ENCODE peak calls at places on chromosomes 2 and 18, in eight cellular contexts. U is GM12865, V is pancreas, A is IMR-90, R is A673, K is A549, D is Calu3, Z is tibial nerve. X is an unnamed sample.

GRCh38 chr2:223416826-223417610 is 185.1 kb downstream of the SCG2 start:
- DNase-seq in U (no peak), V (no peak), A (no peak), R (peak; percentile 10), K (no peak), D (no peak), Z (no peak), X (no peak)

GRCh38 chr2:226337941-226338605 is 461.5 kb downstream of the IRS1 start:
- DNase-seq in U (no peak), V (no peak), A (peak; percentile 57), R (no peak), K (no peak), D (no peak), Z (no peak), X (no peak)

GRCh38 chr18:60090170-60090569 is 190.4 kb downstream of the PMAIP1 start:
- DNase-seq in U (peak; percentile 11), V (no peak), A (no peak), R (peak; percentile 23), K (no peak), D (no peak), Z (no peak), X (no peak)

GRCh38 chr18:67282796-67283195 is 233.7 kb downstream of the DSEL start:
- DNase-seq in U (no peak), V (no peak), A (peak; percentile 11), R (no peak), K (no peak), D (no peak), Z (no peak), X (no peak)

GRCh38 chr2:26521054-26521912 is 43.4 kb upstream of the OTOF start:
- DNase-seq in U (peak; percentile 31), V (no peak), A (no peak), R (peak; percentile 43), K (peak; percentile 83), D (peak; percentile 67), Z (no peak), X (peak; percentile 27)

GRCh38 chr18:27954226-27954625 is 222.7 kb downstream of the CDH2 start:
- DNase-seq in U (no peak), V (no peak), A (peak; percentile 89), R (no peak), K (no peak), D (no peak), Z (no peak), X (no peak)

GRCh38 chr18:57498857-57499256 is 63.7 kb downstream of the ONECUT2 start:
- DNase-seq in U (no peak), V (no peak), A (no peak), R (no peak), K (no peak), D (no peak), Z (no peak), X (no peak)

GRCh38 chr2:133197156-133197555 is 371.1 kb downstream of the NCKAP5 start:
- DNase-seq in U (no peak), V (no peak), A (no peak), R (no peak), K (no peak), D (no peak), Z (no peak), X (no peak)

GRCh38 chr2:26068602-26069298 is 34.9 kb downstream of the RAB10 start:
- DNase-seq in U (peak; percentile 83), V (no peak), A (peak; percentile 91), R (peak; percentile 86), K (peak; percentile 71), D (peak; percentile 18), Z (no peak), X (peak; percentile 78)

GRCh38 chr18:14908541-14908940 is 160.6 kb downstream of the ANKRD30B start:
- DNase-seq in U (no peak), V (no peak), A (no peak), R (no peak), K (no peak), D (no peak), Z (no peak), X (no peak)

GRCh38 chr2:236841389-236841788 is 244.3 kb upstream of the COPS8 start:
- DNase-seq in U (no peak), V (no peak), A (no peak), R (no peak), K (no peak), D (no peak), Z (no peak), X (no peak)

GRCh38 chr18:24488824-24489493 is 28.5 kb downstream of the HRH4 start:
- DNase-seq in U (peak; percentile 50), V (no peak), A (peak; percentile 41), R (peak; percentile 59), K (peak; percentile 21), D (peak; percentile 37), Z (no peak), X (no peak)

GRCh38 chr2:231648579-231649174 is 56.0 kb downstream of the TEX44 start:
- DNase-seq in U (peak; percentile 76), V (peak; percentile 93), A (peak; percentile 50), R (peak; percentile 55), K (peak; percentile 62), D (peak; percentile 93), Z (no peak), X (peak; percentile 81)

GRCh38 chr2:17814601-17815000 is 1.7 kb upstream of the MSGN1 start:
- DNase-seq in U (no peak), V (no peak), A (no peak), R (no peak), K (no peak), D (no peak), Z (no peak), X (no peak)

GRCh38 chr18:24019641-24020331 is 5.2 kb downstream of the TTC39C start:
- DNase-seq in U (peak; percentile 93), V (no peak), A (no peak), R (no peak), K (no peak), D (no peak), Z (no peak), X (peak; percentile 83)

GRCh38 chr2:84055816-84056215 is 403.3 kb downstream of the SUCLG1 start:
- DNase-seq in U (no peak), V (no peak), A (no peak), R (no peak), K (no peak), D (no peak), Z (no peak), X (no peak)

GRCh38 chr2:109435866-109436634 is 177.7 kb downstream of the SEPTIN10 start:
- DNase-seq in U (no peak), V (no peak), A (peak; percentile 43), R (no peak), K (no peak), D (no peak), Z (no peak), X (no peak)

DNA sequence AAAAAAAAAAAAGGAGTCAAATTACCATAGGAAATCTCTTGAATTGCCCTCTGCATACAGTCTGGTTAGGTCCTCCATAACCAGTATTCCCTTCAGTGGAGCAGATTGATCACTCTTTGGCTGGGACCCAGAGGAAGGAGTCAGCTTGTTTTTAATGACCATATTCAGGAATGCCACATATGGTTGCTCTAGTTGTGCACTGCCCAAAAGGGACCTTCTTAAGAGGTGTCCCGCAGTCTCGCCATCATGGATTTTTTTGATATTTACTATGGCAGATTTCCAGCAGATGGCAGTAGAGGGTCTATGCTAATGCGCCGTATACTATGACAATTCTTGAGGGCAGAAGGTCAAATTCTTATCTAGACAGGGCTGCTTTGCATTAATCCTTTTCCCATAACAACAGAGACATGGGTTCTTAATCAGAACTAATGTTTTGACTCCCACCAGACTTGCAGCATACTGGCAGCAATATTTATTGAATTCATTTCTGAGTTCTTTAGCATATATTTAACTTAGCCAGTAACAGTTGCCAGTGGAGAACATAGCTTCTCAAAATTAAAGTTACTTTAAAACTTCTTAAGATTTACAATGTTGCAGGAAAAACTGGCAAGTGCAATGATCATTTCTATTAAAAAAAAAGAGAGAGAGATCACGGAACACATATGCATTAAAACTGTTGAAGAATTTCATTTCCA is 31.8 kb upstream of the INPP4A start:
- DNase-seq in U (peak; percentile 84), V (no peak), A (peak; percentile 55), R (peak; percentile 77), K (peak; percentile 54), D (peak; percentile 61), Z (no peak), X (peak; percentile 69)
- TF ChIP-seq CTCF in U (peak; percentile 72), V (peak; percentile 22), A (peak; percentile 66), R (peak; percentile 76), K (peak; percentile 86), D (peak; percentile 73), Z (peak; percentile 65), X (peak; percentile 84)

DNA sequence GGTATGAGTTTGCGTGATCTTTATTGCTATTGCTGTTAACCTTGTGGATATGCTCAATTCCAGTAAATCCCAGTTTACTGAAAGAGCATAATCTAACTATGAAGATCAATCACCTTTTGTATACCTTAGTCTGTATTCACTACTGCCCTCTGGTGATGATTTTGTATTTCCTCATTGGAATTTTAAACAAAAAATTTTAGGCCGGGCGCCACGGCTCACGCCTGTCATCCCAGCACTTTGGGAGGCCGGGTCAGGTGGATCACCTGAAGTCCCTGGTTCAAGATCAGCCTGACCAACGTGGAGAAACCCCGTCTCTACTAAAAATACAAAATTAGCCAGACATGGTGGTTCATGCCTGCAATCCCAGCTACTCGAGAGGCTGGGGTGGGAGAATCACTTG is 5.1 kb downstream of the COMMD1 start:
- DNase-seq in U (no peak), V (no peak), A (no peak), R (peak; percentile 22), K (no peak), D (peak; percentile 24), Z (no peak), X (no peak)
- TF ChIP-seq CTCF in U (no peak), V (no peak), A (peak; percentile 25), R (peak; percentile 45), K (peak; percentile 61), D (no peak), Z (no peak), X (no peak)

DNA sequence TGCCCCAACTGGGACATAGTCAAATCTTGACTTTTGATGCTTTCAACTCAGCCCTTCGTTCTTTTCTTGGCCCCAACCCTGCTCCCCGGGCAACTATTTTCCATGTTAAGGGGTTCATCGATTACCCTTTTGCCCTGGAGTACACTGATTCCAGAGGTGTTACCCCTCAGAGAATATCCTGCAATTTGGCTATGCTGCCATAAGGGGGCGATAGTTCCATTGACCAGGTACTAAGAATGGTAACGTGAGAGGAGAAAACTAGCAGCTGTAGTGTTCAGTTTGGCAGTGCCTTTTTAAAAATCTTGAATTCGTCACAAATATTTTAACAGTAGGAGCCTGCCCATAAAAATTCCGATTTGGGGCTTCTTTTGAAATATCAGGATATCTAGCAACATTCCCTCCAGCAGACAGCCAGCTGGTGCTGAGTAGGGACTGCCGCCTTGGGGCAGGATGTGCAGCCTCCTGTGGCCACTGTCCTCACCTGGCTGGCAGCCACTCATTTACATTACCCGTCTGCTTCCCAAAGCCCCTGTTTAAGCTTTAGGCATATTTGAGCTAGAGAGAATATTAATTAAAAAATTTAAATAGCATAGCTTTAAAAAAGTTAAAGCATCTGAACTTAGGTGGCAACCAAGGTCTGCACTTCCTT is 146.3 kb upstream of the SKOR2 start:
- DNase-seq in U (peak; percentile 46), V (no peak), A (no peak), R (peak; percentile 4), K (peak; percentile 4), D (no peak), Z (no peak), X (peak; percentile 49)
- TF ChIP-seq CTCF in U (peak; percentile 54), V (no peak), A (peak; percentile 7), R (peak; percentile 53), K (peak; percentile 15), D (no peak), Z (no peak), X (peak; percentile 59)

DNA sequence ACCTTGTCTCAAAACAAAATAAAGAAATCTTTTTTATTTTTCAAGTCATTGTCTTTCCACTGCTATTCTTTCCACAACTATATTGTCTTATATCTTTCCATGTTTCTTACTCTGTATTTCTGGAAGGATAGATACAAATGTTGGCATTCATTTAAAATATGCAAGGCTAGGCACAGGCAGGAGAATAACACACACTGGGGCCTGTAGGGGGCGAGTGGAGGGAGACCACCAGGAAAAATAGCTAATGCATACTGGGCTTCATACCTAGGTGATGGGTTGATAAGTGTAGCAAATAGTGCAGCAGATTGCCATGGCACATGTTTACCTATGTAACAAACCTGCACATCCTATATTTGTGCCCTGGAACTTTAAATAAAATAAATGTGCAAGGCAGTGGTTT is 9.6 kb downstream of the MRPL30 start:
- DNase-seq in U (no peak), V (no peak), A (no peak), R (no peak), K (no peak), D (no peak), Z (no peak), X (no peak)
- TF ChIP-seq CTCF in U (no peak), V (no peak), A (no peak), R (peak; percentile 30), K (no peak), D (no peak), Z (no peak), X (no peak)